ENCODE peak calls at places on chromosomes 5 and 9, in five cellular contexts. L, M, Y, B and R are unnamed samples.

GRCh38 chr9:82031538-82032280 is 43.1 kb downstream of the SPATA31D1 start:
- DNase-seq in M (no peak), B (no peak), L (no peak), Y (no peak), R (peak)

GRCh38 chr9:123174887-123175518 is 93.4 kb downstream of the STRBP start:
- DNase-seq in Y (no peak), M (no peak), B (no peak), L (no peak), R (no peak)

GRCh38 chr5:108143581-108143980 is 238.3 kb downstream of the FBXL17 start:
- DNase-seq in M (no peak), L (no peak), B (no peak), Y (no peak), R (no peak)

GRCh38 chr5:142364251-142365145 is 39.7 kb upstream of the SPRY4 start:
- DNase-seq in Y (peak), B (no peak), L (no peak), M (no peak), R (no peak)

GRCh38 chr9:110742741-110743371 is 74.3 kb downstream of the MUSK start:
- DNase-seq in B (no peak), Y (no peak), M (no peak), L (no peak), R (no peak)

GRCh38 chr9:120071760-120072159 is 508.2 kb downstream of the CDK5RAP2 start:
- DNase-seq in L (no peak), B (no peak), M (no peak), Y (no peak), R (no peak)

GRCh38 chr5:177498013-177498847 is 826 bp upstream of the PDLIM7 start:
- DNase-seq in M (peak), B (peak), Y (peak), L (no peak), R (no peak)

GRCh38 chr5:124451721-124452383 is 294.6 kb downstream of the ZNF608 start:
- DNase-seq in B (no peak), L (no peak), M (no peak), Y (no peak), R (no peak)

GRCh38 chr5:43192558-43193170 is 639 bp downstream of the NIM1K start:
- DNase-seq in L (peak), M (peak), Y (no peak), B (peak), R (no peak)

GRCh38 chr5:11619339-11620028 is 284.8 kb downstream of the CTNND2 start:
- DNase-seq in Y (no peak), L (no peak), M (no peak), B (no peak), R (no peak)

GRCh38 chr9:137499858-137500661 is 40.9 kb upstream of the NSMF start:
- DNase-seq in Y (no peak), L (no peak), M (no peak), B (no peak), R (no peak)

GRCh38 chr9:6946583-6946982 is 188.8 kb downstream of the KDM4C start:
- DNase-seq in M (no peak), L (no peak), B (no peak), Y (no peak), R (no peak)

GRCh38 chr9:112711050-112711689 is 6.7 kb downstream of the INIP start:
- DNase-seq in L (no peak), B (no peak), Y (peak), M (no peak), R (peak)

GRCh38 chr5:96788112-96788749 is 19.5 kb downstream of the ERAP1 start:
- DNase-seq in M (no peak), L (no peak), Y (no peak), B (no peak), R (no peak)

GRCh38 chr5:68041293-68041692 is 174.3 kb upstream of the PIK3R1 start:
- DNase-seq in Y (no peak), B (no peak), L (no peak), M (no peak), R (no peak)

GRCh38 chr9:99590879-99591278 is 230.8 kb upstream of the NR4A3 start:
- DNase-seq in Y (no peak), M (no peak), L (no peak), B (no peak), R (no peak)

GRCh38 chr5:139178948-139179347 is 19.2 kb downstream of the SIL1 start:
- DNase-seq in M (no peak), B (no peak), L (no peak), Y (peak), R (peak)

GRCh38 chr5:123670981-123671557 is 159.1 kb downstream of the CSNK1G3 start:
- DNase-seq in L (no peak), M (peak), B (peak), Y (peak), R (peak)

GRCh38 chr5:3258050-3258449 is 337.6 kb upstream of the IRX1 start:
- DNase-seq in B (no peak), L (no peak), Y (no peak), M (no peak), R (no peak)

GRCh38 chr5:180099733-180100611 is 28.4 kb upstream of the RNF130 start:
- DNase-seq in Y (no peak), L (no peak), B (no peak), M (no peak), R (no peak)

GRCh38 chr9:87497604-87498045 is at the start of gene DAPK1:
- DNase-seq in Y (peak), M (peak), B (peak), L (no peak), R (peak)